ENCODE peak calls at places on chromosomes 1 and 21, in nine cellular contexts. U is left ventricle myocardium inferior, E is activated gamma-delta T cell treated with Interleukin-2 at 50 U/mL for 16 hours, V is GM23338, W is ACHN, Y is fibroblast of lung, F is T-helper 1 cell, O is cardiac fibroblast, J is GM06990. S is an unnamed sample.

GRCh38 chr21:35257413-35257812 is 208.3 kb upstream of the RUNX1 start:
- DNase-seq in U (peak; percentile 42), E (no peak), V (no peak), W (peak; percentile 71), Y (peak; percentile 97), F (no peak), O (peak; percentile 95), J (no peak), S (peak; percentile 90)

GRCh38 chr1:23601968-23602876 is 42.9 kb upstream of the ID3 start:
- DNase-seq in U (no peak), E (no peak), V (no peak), W (no peak), Y (no peak), F (no peak), O (no peak), J (no peak), S (no peak)

GRCh38 chr1:145963218-145964019 is 956 bp downstream of the ANKRD34A start:
- DNase-seq in U (no peak), E (no peak), V (no peak), W (peak; percentile 74), Y (no peak), F (no peak), O (peak; percentile 63), J (no peak), S (no peak)

GRCh38 chr1:9655127-9655723 is 3.7 kb downstream of the PIK3CD start:
- DNase-seq in U (no peak), E (peak; percentile 33), V (no peak), W (no peak), Y (no peak), F (peak; percentile 38), O (no peak), J (peak; percentile 56), S (no peak)

GRCh38 chr1:9890224-9890731 is 19.8 kb downstream of the CTNNBIP1 start:
- DNase-seq in U (peak; percentile 60), E (no peak), V (peak; percentile 40), W (peak; percentile 68), Y (peak; percentile 83), F (no peak), O (peak; percentile 79), J (no peak), S (peak; percentile 11)

GRCh38 chr1:20359451-20360330 is 69.0 kb downstream of the VWA5B1 start:
- DNase-seq in U (no peak), E (no peak), V (no peak), W (no peak), Y (no peak), F (no peak), O (no peak), J (no peak), S (no peak)

GRCh38 chr1:18564661-18565060 is 66.0 kb upstream of the PAX7 start:
- DNase-seq in U (no peak), E (no peak), V (no peak), W (no peak), Y (no peak), F (no peak), O (no peak), J (no peak), S (no peak)

GRCh38 chr1:87294633-87295032 is 34.0 kb upstream of the LMO4 start:
- DNase-seq in U (no peak), E (no peak), V (no peak), W (no peak), Y (no peak), F (no peak), O (no peak), J (no peak), S (no peak)

GRCh38 chr1:94045465-94046056 is 75.4 kb downstream of the ABCA4 start:
- DNase-seq in U (peak; percentile 91), E (peak; percentile 17), V (peak; percentile 98), W (peak; percentile 96), Y (peak; percentile 92), F (no peak), O (peak; percentile 99), J (no peak), S (peak; percentile 42)

GRCh38 chr1:228154685-228155571 is 5.2 kb downstream of the GJC2 start:
- DNase-seq in U (peak; percentile 11), E (no peak), V (no peak), W (no peak), Y (no peak), F (no peak), O (no peak), J (no peak), S (no peak)

GRCh38 chr1:237041795-237042466 is at the start of gene RYR2:
- DNase-seq in U (peak; percentile 49), E (no peak), V (peak; percentile 91), W (no peak), Y (peak; percentile 12), F (no peak), O (peak; percentile 32), J (peak; percentile 18), S (no peak)

GRCh38 chr1:97647776-97648175 is 273.1 kb downstream of the DPYD start:
- DNase-seq in U (no peak), E (no peak), V (no peak), W (no peak), Y (peak; percentile 75), F (no peak), O (peak; percentile 61), J (no peak), S (no peak)

GRCh38 chr1:37498872-37499617 is 15.5 kb downstream of the MEAF6 start:
- DNase-seq in U (no peak), E (no peak), V (no peak), W (peak; percentile 18), Y (peak; percentile 72), F (no peak), O (peak; percentile 78), J (no peak), S (no peak)

GRCh38 chr1:107405241-107405640 is 264.4 kb downstream of the NTNG1 start:
- DNase-seq in U (no peak), E (no peak), V (no peak), W (peak; percentile 9), Y (peak; percentile 75), F (no peak), O (peak; percentile 0), J (no peak), S (no peak)

GRCh38 chr1:220908757-220909156 is 29.5 kb downstream of the HLX start:
- DNase-seq in U (no peak), E (no peak), V (peak; percentile 13), W (peak; percentile 39), Y (peak; percentile 59), F (no peak), O (peak; percentile 57), J (no peak), S (peak; percentile 48)

GRCh38 chr1:183840140-183840539 is 35.2 kb downstream of the RGL1 start:
- DNase-seq in U (no peak), E (no peak), V (no peak), W (no peak), Y (peak; percentile 35), F (no peak), O (no peak), J (no peak), S (no peak)

GRCh38 chr1:28139033-28139712 is 37.3 kb downstream of the PTAFR start:
- DNase-seq in U (no peak), E (no peak), V (no peak), W (no peak), Y (peak; percentile 60), F (no peak), O (peak; percentile 53), J (no peak), S (no peak)

GRCh38 chr1:4652631-4653327 is 1.6 kb upstream of the AJAP1 start:
- DNase-seq in U (peak; percentile 41), E (peak; percentile 44), V (peak; percentile 1), W (peak; percentile 50), Y (no peak), F (peak; percentile 34), O (peak; percentile 33), J (peak; percentile 35), S (peak; percentile 39)

GRCh38 chr1:23824711-23825075 is 536 bp downstream of the HMGCL start:
- DNase-seq in U (no peak), E (no peak), V (peak; percentile 53), W (no peak), Y (no peak), F (no peak), O (no peak), J (no peak), S (no peak)

GRCh38 chr1:10494754-10495474 is 20.2 kb downstream of the PEX14 start:
- DNase-seq in U (peak; percentile 71), E (peak; percentile 79), V (peak; percentile 85), W (peak; percentile 73), Y (peak; percentile 67), F (peak; percentile 59), O (peak; percentile 75), J (peak; percentile 69), S (peak; percentile 41)

S was measured in NCI-H1694 treated with DMSO at 0.1 percent for 48 hours.